ENCODE peak calls at places on chromosomes 5 and 9, in eight cellular contexts. P is stomach, S is gastrocnemius medialis, C is esophagus squamous epithelium, J is breast epithelium, A is Peyer's patch, G is uterus, B is ovary. O is an unnamed sample.

GRCh38 chr9:93466416-93467061 is 13.2 kb upstream of the FAM120AOS start:
- DNase-seq in B (no peak), G (no peak), C (no peak), J (no peak), P (no peak), A (no peak), S (no peak), O (no peak)

GRCh38 chr9:99753436-99753835 is 68.2 kb upstream of the NR4A3 start:
- DNase-seq in J (no peak), A (no peak), C (no peak), S (no peak), P (no peak), G (no peak), B (no peak), O (no peak)

GRCh38 chr9:36937346-36937745 is 96.7 kb downstream of the PAX5 start:
- DNase-seq in S (no peak), A (no peak), C (no peak), B (no peak), J (no peak), P (peak; percentile 22), G (no peak), O (no peak)

GRCh38 chr5:164202338-164202737 is 696.9 kb downstream of the MAT2B start:
- DNase-seq in P (no peak), J (no peak), C (no peak), G (no peak), A (no peak), B (no peak), S (no peak), O (no peak)

GRCh38 chr5:90569084-90569483 is 10.5 kb downstream of the ADGRV1 start:
- DNase-seq in A (no peak), P (no peak), G (no peak), S (no peak), B (no peak), C (no peak), J (no peak), O (no peak)

GRCh38 chr9:20220286-20220685 is 402.0 kb downstream of the MLLT3 start:
- DNase-seq in C (no peak), P (no peak), A (no peak), G (no peak), S (no peak), B (no peak), J (no peak), O (no peak)

GRCh38 chr9:72898360-72898759 is 54.5 kb downstream of the ALDH1A1 start:
- DNase-seq in J (no peak), C (no peak), S (no peak), G (no peak), A (no peak), P (no peak), B (no peak), O (no peak)

GRCh38 chr5:159732220-159732619 is 184.1 kb upstream of the ADRA1B start:
- DNase-seq in B (no peak), G (no peak), S (no peak), C (no peak), P (no peak), A (no peak), J (no peak), O (no peak)

GRCh38 chr9:23123048-23123632 is 676.5 kb downstream of the DMRTA1 start:
- DNase-seq in J (no peak), S (no peak), A (no peak), G (no peak), C (no peak), B (no peak), P (no peak), O (no peak)

GRCh38 chr5:54470677-54471076 is 15.2 kb downstream of the HSPB3 start:
- DNase-seq in C (no peak), B (no peak), A (no peak), J (no peak), S (no peak), G (no peak), P (no peak), O (no peak)

GRCh38 chr5:157546456-157547100 is 29.0 kb downstream of the ADAM19 start:
- DNase-seq in A (peak; percentile 30), C (no peak), B (no peak), J (no peak), S (no peak), P (no peak), G (peak; percentile 56), O (no peak)

GRCh38 chr5:5239191-5239590 is 99.1 kb downstream of the ADAMTS16 start:
- DNase-seq in B (no peak), A (no peak), G (no peak), P (no peak), S (no peak), J (no peak), C (no peak), O (no peak)

GRCh38 chr5:23274156-23274555 is 233.3 kb upstream of the PRDM9 start:
- DNase-seq in S (no peak), A (no peak), J (no peak), P (no peak), G (no peak), C (no peak), B (no peak), O (no peak)

GRCh38 chr9:35340046-35340445 is 149.9 kb upstream of the RUSC2 start:
- DNase-seq in S (no peak), J (no peak), C (no peak), P (no peak), B (no peak), A (no peak), G (no peak), O (no peak)

GRCh38 chr9:136482046-136482792 is 621 bp downstream of the SEC16A start:
- DNase-seq in P (no peak), B (no peak), G (no peak), C (no peak), J (peak; percentile 33), A (peak; percentile 66), S (no peak), O (no peak)

GRCh38 chr5:138559937-138560336 is 15.3 kb downstream of the HSPA9 start:
- DNase-seq in P (peak; percentile 40), C (no peak), J (peak; percentile 77), G (no peak), A (no peak), B (no peak), S (no peak), O (no peak)
- TF ChIP-seq POLR2A in P (no peak), C (no peak), J (no peak), G (no peak), A (no peak), B (no peak), S (no peak), O (no peak)

GRCh38 chr9:131817627-131818026 is 77.8 kb upstream of the RAPGEF1 start:
- DNase-seq in A (no peak), G (no peak), C (no peak), S (no peak), J (no peak), B (no peak), P (no peak), O (no peak)
- H3K27me3 ChIP-seq in A (no peaks in the 10 kb centered on the region), G (no peaks in the 10 kb centered on the region), C (no peaks in the 10 kb centered on the region), S (peaks cover 28% of the 10 kb centered on the region), J (peaks cover 48% of the 10 kb centered on the region), B (no peaks in the 10 kb centered on the region), P (peaks cover 8% of the 10 kb centered on the region), O (no peaks in the 10 kb centered on the region)

GRCh38 chr5:125713406-125713805 is 709.8 kb upstream of the GRAMD2B start:
- DNase-seq in G (no peak), C (no peak), S (no peak), A (no peak), P (no peak), J (no peak), B (no peak), O (no peak)
- TF ChIP-seq POLR2A in G (no peak), C (no peak), S (no peak), A (no peak), P (no peak), J (no peak), B (no peak), O (no peak)

GRCh38 chr5:88688981-88689661 is 193.9 kb downstream of the MEF2C start:
- DNase-seq in P (no peak), C (no peak), B (no peak), S (no peak), G (no peak), A (no peak), J (no peak), O (no peak)

GRCh38 chr5:88686743-88687142 is 196.2 kb downstream of the MEF2C start:
- DNase-seq in B (no peak), C (no peak), G (no peak), S (no peak), P (no peak), J (no peak), A (no peak), O (no peak)

GRCh38 chr5:88687253-88687955 is 195.6 kb downstream of the MEF2C start:
- DNase-seq in J (no peak), B (no peak), G (no peak), C (no peak), A (no peak), P (no peak), S (no peak), O (no peak)

GRCh38 chr5:88689662-88690351 is 193.2 kb downstream of the MEF2C start:
- DNase-seq in B (no peak), C (no peak), G (no peak), P (no peak), S (no peak), A (no peak), J (no peak), O (no peak)

GRCh38 chr5:88688242-88688959 is 194.6 kb downstream of the MEF2C start:
- DNase-seq in G (no peak), C (no peak), J (no peak), P (no peak), A (no peak), S (no peak), B (no peak), O (no peak)
- H3K27me3 ChIP-seq in G (peaks cover 94% of the 10 kb centered on the region), C (peaks cover 44% of the 10 kb centered on the region), J (peaks cover 100% of the 10 kb centered on the region), P (peaks cover 100% of the 10 kb centered on the region), A (peaks cover 55% of the 10 kb centered on the region), S (peaks cover 100% of the 10 kb centered on the region), B (peaks cover 4% of the 10 kb centered on the region), O (peaks cover 99% of the 10 kb centered on the region)

DNA sequence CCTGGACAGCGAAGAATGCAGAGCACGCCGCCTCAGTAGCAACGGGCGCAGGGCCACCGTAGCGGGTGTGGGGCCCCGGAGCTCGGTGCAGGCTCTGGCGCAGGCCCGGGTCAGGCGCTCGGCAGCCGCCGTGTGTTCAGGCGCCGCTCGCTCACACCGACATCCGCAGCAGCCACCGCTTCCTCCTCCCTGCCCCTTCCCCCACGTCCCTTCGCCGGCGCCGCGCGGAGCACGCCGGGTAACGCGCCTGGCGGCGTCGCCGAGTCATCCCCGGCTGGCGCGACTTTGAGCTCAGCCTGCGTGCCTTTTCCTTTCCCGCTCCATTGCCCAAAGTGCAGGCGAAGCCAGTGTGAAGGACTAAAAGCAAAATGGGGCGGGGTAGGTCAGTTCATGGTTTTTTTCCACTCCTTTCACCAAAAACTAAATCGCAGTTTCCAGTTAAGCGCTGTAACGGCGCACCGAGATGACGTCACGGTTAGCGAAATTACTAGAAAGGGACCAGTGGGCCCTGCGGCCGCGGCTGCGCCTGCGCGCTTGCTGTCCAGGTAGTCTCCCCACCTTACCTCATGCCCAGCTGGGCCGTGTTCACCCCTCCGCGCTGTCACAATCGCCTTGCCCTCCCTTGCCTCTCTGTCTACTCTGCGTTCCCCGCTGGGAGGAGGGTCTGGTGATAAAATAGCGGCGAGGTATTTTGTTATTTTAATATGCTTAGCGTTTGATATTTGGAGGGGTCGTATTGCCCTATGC is at the start of gene UBQLN1:
- DNase-seq in G (peak; percentile 96), A (peak; percentile 98), C (peak; percentile 77), B (peak; percentile 93), P (peak; percentile 96), J (peak; percentile 91), S (peak; percentile 94), O (peak; percentile 98)
- TF ChIP-seq POLR2A in G (peak; percentile 82), A (peak; percentile 91), C (peak; percentile 92), B (peak; percentile 82), P (peak; percentile 85), J (peak; percentile 86), S (peak; percentile 98), O (no peak)

GRCh38 chr9:126683698-126684044 is 69.9 kb downstream of the LMX1B start:
- DNase-seq in A (no peak), J (no peak), B (no peak), P (no peak), C (no peak), G (no peak), S (no peak), O (no peak)
- H3K27me3 ChIP-seq in A (peaks cover 21% of the 10 kb centered on the region), J (no peaks in the 10 kb centered on the region), B (no peaks in the 10 kb centered on the region), P (peaks cover 57% of the 10 kb centered on the region), C (peaks cover 16% of the 10 kb centered on the region), G (peaks cover 5% of the 10 kb centered on the region), S (peaks cover 51% of the 10 kb centered on the region), O (peaks cover 23% of the 10 kb centered on the region)

O was measured in spleen.